ENCODE peak calls at places on chromosome 17, in nine cellular contexts. O is tibial nerve, J is Caco-2, Y is pancreas, N is IMR-90, X is fibroblast of pulmonary artery, K is thoracic aorta, Q is BJ, V is Panc1. I is an unnamed sample.

GRCh38 chr17:28327031-28327607 is 8.1 kb downstream of the TMEM97 start:
- DNase-seq in O (no peak), J (no peak), Y (no peak), N (peak), X (no peak), K (no peak), Q (no peak), V (no peak), I (no peak)

GRCh38 chr17:16215965-16216316 is 607 bp upstream of the NCOR1 start:
- DNase-seq in O (peak), J (peak), Y (no peak), N (no peak), X (no peak), K (no peak), Q (no peak), V (no peak), I (no peak)

GRCh38 chr17:40348562-40349476 is 15.7 kb downstream of the GJD3 start:
- DNase-seq in O (no peak), J (no peak), Y (peak), N (no peak), X (no peak), K (no peak), Q (no peak), V (no peak), I (no peak)

GRCh38 chr17:75155191-75155601 is 884 bp upstream of the JPT1 start:
- DNase-seq in O (no peak), J (no peak), Y (no peak), N (no peak), X (no peak), K (no peak), Q (no peak), V (no peak), I (no peak)

GRCh38 chr17:7177210-7177953 is 1.8 kb downstream of the ASGR1 start:
- DNase-seq in O (peak), J (peak), Y (peak), N (peak), X (peak), K (no peak), Q (no peak), V (peak), I (no peak)

GRCh38 chr17:13010959-13011358 is 6.9 kb downstream of the ELAC2 start:
- DNase-seq in O (no peak), J (no peak), Y (no peak), N (no peak), X (no peak), K (no peak), Q (no peak), V (no peak), I (no peak)

GRCh38 chr17:61875804-61876203 is 12.5 kb upstream of the BRIP1 start:
- DNase-seq in O (no peak), J (no peak), Y (no peak), N (no peak), X (no peak), K (no peak), Q (no peak), V (no peak), I (no peak)

GRCh38 chr17:43943769-43944418 is 1.6 kb upstream of the PPY start:
- DNase-seq in O (peak), J (peak), Y (peak), N (peak), X (peak), K (peak), Q (no peak), V (peak), I (no peak)

DNA sequence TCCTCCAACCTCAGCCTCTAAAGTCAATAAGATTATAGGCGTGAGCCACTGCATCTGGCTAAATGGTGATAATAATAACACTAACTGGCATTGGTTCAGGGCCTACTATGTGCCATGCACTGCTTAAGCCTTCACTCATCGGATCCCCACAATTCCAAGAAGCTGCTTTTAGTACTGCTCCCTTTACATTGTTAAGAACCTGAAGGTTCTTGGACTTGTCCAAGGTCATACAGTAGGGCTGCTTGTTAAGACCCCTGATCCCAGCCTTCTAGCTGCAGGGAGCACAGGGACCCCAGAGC is 6.6 kb downstream of the SREBF1 start:
- DNase-seq in O (no peak), J (no peak), Y (no peak), N (no peak), X (no peak), K (no peak), Q (no peak), V (no peak), I (no peak)
- H3K4me3 ChIP-seq in O (no peak), J (no peak), Y (no peak), N (no peak), X (no peak), K (no peak), Q (no peak), V (no peak), I (no peak)

DNA sequence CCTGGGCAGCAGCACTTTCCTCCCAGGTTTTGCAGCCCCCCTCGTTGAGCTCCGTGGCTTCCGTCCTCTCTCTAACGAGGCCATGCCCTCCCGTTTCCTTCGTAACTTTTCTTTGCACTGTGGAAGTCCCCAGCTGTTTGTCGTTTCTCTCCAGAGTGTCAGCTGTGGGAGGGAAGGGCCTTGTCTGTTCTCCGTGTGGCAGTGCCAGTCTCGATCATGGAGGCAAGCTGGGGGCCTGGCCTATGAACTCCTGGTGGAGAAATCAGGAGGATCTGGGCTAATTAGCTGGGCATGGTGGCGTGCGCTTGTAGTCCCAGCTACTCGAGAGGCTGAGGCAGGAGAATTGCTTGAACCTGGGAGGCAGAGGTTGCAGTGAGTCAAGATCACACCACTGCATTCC is 28.3 kb downstream of the TBCD start:
- DNase-seq in O (no peak), J (no peak), Y (no peak), N (no peak), X (no peak), K (no peak), Q (no peak), V (no peak), I (no peak)
- TF ChIP-seq CTCF in O (no peak), J (no peak), Y (no peak), N (no peak), X (no peak), K (no peak), Q (no peak), V (no peak), I (no peak)

DNA sequence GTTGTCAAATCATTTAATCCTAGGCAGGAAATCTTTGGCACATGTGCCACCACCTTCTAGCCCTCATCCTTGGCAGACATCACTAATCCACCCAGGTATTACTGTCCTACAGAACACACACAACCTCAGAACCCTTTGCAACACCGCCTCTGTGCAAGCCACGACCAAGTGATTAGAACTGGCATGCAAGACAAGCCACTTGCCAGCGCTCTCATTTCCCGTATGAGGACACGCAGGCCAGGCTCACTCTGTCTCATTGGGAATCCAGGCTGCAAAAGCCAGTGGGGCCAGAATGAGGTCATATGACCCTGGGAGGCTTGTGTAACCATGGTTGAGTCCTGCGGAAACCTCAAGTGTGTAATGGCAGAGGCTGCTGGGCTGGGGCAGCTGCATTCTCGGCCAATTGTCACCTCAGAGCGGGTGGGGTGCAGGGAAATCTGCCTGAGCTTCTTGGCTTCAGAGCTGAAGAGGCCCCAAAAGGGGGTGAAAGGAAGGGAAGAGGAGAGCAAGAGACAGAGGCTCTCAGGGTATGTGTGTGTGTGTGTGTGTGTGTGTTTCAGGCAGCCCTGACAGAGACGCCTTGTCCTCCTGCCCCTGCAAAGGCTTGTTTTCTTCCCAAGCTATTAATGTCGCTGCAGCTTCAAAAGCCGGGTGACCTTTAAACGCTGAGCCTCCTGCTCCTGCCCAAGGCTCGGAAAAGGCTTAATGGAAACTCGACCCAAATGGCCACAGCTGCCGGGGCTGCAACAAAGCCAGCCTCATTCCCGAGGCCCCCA is 43.2 kb upstream of the MRPS23 start:
- DNase-seq in O (peak), J (peak), Y (peak), N (peak), X (peak), K (peak), Q (peak), V (no peak), I (peak)
- H3K4me3 ChIP-seq in O (no peak), J (peak), Y (peak), N (no peak), X (peak), K (peak), Q (no peak), V (no peak), I (peak)

GRCh38 chr17:77420476-77420803 is 279.7 kb downstream of the SEC14L1 start:
- DNase-seq in O (no peak), J (no peak), Y (no peak), N (no peak), X (no peak), K (no peak), Q (no peak), V (no peak), I (no peak)
- TF ChIP-seq CTCF in O (peak), J (no peak), Y (no peak), N (peak), X (peak), K (no peak), Q (peak), V (no peak), I (peak)

DNA sequence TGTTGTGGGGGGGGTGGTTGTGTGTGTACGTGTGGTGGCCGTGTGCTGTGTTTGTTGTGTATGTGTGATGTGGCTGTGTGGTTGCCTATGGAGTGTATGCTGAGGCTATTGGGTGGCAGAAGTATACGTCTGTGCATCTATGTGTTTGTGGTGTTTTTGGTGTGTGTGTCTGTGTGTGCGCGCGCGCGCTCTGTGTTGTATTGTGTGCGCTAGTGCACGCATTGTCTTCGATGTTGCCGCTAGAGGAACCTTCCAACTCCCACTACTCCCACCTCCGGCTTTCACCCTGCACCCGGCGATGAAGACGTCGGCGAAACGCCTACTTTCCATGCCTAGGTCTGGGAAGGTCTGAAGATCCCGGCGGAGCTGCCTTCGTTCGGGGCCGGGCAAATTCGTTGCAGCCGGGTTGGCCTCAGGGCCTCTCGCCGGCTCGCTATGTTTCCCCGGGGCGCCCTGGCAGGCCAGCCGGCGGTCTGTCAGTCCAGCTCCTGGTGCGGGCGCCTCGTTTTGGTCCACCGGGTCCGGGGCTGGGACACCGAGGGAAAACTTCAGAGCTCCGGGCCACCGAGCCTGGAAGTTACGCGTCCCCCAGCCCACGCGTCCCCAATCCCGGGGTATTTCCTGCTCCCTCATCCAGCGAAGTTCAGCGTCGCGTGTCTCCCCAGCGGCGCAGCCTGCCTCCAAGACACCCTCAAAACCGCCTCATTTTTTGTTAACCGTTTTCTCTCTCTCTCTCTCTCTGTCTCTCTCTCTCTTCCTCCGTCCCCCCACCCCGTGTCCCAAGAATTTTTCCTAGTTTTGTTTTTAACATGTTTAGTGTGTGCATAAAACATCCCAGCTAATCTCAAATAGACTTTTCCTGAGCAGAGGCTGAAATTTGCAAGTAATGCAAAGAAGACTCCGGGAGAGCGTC is 5.1 kb upstream of the DLX4 start:
- DNase-seq in O (no peak), J (no peak), Y (no peak), N (no peak), X (peak), K (no peak), Q (no peak), V (no peak), I (no peak)
- H3K4me3 ChIP-seq in O (no peak), J (no peak), Y (no peak), N (no peak), X (no peak), K (no peak), Q (no peak), V (no peak), I (no peak)

I was measured in AG04449.